ENCODE peak calls at places on chromosomes 6 and 20, in eight cellular contexts. O is neural crest cell, P is WTC11, K is mucosa of descending colon, H is Right ventricle myocardium superior, G is SK-MEL-5, B is NCI-H1105 treated with DMSO at 0.1 percent for 48 hours, R is psoas muscle. M is an unnamed sample.
A peak's percentile ranks its signal among the peaks of the same experiment; 100 is the strongest.

GRCh38 chr20:14972256-14972655 is 634.8 kb upstream of the FLRT3 start:
- DNase-seq in K (no peak), R (no peak), H (no peak), B (no peak), O (no peak), P (no peak), G (no peak), M (no peak)

GRCh38 chr6:147961473-147962141 is 381.0 kb upstream of the SASH1 start:
- DNase-seq in R (no peak), G (no peak), B (peak; percentile 13), P (no peak), O (no peak), H (no peak), K (no peak), M (no peak)

GRCh38 chr6:56246941-56247653 is at the start of gene COL21A1:
- DNase-seq in R (peak; percentile 41), K (peak; percentile 33), P (peak; percentile 91), B (peak; percentile 21), O (peak; percentile 57), G (no peak), H (peak; percentile 64), M (peak; percentile 17)

GRCh38 chr6:130922922-130923321 is 95.7 kb downstream of the SMLR1 start:
- DNase-seq in P (no peak), B (no peak), O (no peak), G (no peak), R (no peak), H (no peak), K (no peak), M (no peak)

GRCh38 chr20:33539129-33539528 is 49.2 kb downstream of the CBFA2T2 start:
- DNase-seq in R (no peak), O (no peak), H (no peak), B (no peak), G (no peak), K (no peak), P (no peak), M (no peak)

GRCh38 chr6:75301537-75301936 is 16.9 kb upstream of the TMEM30A start:
- DNase-seq in H (no peak), G (no peak), R (no peak), B (no peak), P (no peak), K (no peak), O (no peak), M (no peak)

GRCh38 chr6:125809771-125810315 is 19.1 kb downstream of the NCOA7 start:
- DNase-seq in G (no peak), H (no peak), O (no peak), B (peak; percentile 30), K (no peak), P (no peak), R (no peak), M (no peak)

GRCh38 chr6:144149894-144150672 is at the start of gene STX11:
- DNase-seq in H (peak; percentile 89), O (peak; percentile 41), K (peak; percentile 83), B (peak; percentile 63), P (peak; percentile 64), G (peak; percentile 25), R (peak; percentile 76), M (peak; percentile 76)

GRCh38 chr20:13148402-13148801 is 72.7 kb upstream of the ISM1 start:
- DNase-seq in R (no peak), B (no peak), O (no peak), P (no peak), G (no peak), H (no peak), K (no peak), M (no peak)

GRCh38 chr6:114785235-114786127 is 442.7 kb upstream of the HS3ST5 start:
- DNase-seq in H (no peak), B (no peak), P (no peak), R (no peak), G (no peak), K (no peak), O (no peak), M (no peak)

GRCh38 chr6:116191881-116192280 is 62.0 kb downstream of the TSPYL4 start:
- DNase-seq in K (no peak), R (no peak), H (no peak), B (no peak), O (no peak), G (no peak), P (no peak), M (no peak)

GRCh38 chr20:32678948-32679347 is 5.2 kb upstream of the C20orf203 start:
- DNase-seq in O (no peak), P (no peak), B (no peak), G (no peak), R (peak; percentile 48), H (peak; percentile 67), K (no peak), M (no peak)

GRCh38 chr6:41651962-41652657 is 13.8 kb downstream of the MDFI start:
- DNase-seq in P (no peak), B (no peak), G (no peak), O (no peak), H (peak; percentile 12), K (no peak), R (no peak), M (no peak)

GRCh38 chr6:158785036-158785435 is 34.1 kb downstream of the EZR start:
- DNase-seq in G (no peak), O (no peak), P (no peak), K (no peak), H (no peak), R (no peak), B (no peak), M (peak; percentile 6)

GRCh38 chr20:54405540-54405939 is 69.9 kb upstream of the DOK5 start:
- DNase-seq in P (no peak), G (no peak), K (no peak), B (no peak), H (no peak), O (no peak), R (no peak), M (no peak)

GRCh38 chr20:36272547-36273220 is 33.5 kb upstream of the DLGAP4 start:
- DNase-seq in O (no peak), G (no peak), H (no peak), K (no peak), R (no peak), P (no peak), B (no peak), M (no peak)

GRCh38 chr6:61711849-61712248 is 574.2 kb downstream of the KHDRBS2 start:
- DNase-seq in B (no peak), K (no peak), R (no peak), G (peak; percentile 78), O (peak; percentile 2), P (no peak), H (no peak), M (no peak)

GRCh38 chr20:18252597-18253451 is 35.5 kb upstream of the ZNF133 start:
- DNase-seq in G (no peak), H (no peak), R (no peak), O (no peak), P (no peak), K (no peak), B (no peak), M (no peak)

GRCh38 chr20:62064788-62065668 is 653 bp downstream of the TAF4 start:
- DNase-seq in R (no peak), G (no peak), B (peak; percentile 4), P (no peak), H (no peak), O (peak; percentile 34), K (peak; percentile 58), M (peak; percentile 27)

GRCh38 chr6:89302936-89303335 is 12.2 kb downstream of the GABRR2 start:
- DNase-seq in P (no peak), R (no peak), K (no peak), O (no peak), H (no peak), B (no peak), G (no peak), M (no peak)

GRCh38 chr6:3568396-3569082 is 111.7 kb upstream of the SLC22A23 start:
- DNase-seq in P (no peak), R (no peak), B (no peak), G (peak; percentile 34), H (no peak), K (no peak), O (no peak), M (no peak)

GRCh38 chr6:43635387-43636311 is at the start of gene MAD2L1BP:
- DNase-seq in H (peak; percentile 92), P (peak; percentile 75), G (peak; percentile 82), K (peak; percentile 93), R (peak; percentile 87), O (peak; percentile 78), B (peak; percentile 75), M (peak; percentile 91)

M was measured in transverse colon.